ENCODE peak calls at places on chromosomes 11 and 22, in eight cellular contexts. U is psoas muscle; M is right lobe of liver; A is iPS-NIHi11; P is lung microvascular endothelial cell; N is stimulated activated CD8-positive, alpha-beta memory T cell treated with anti-CD3 and anti-CD28 coated beads, Interleukin-15, amount 100 ng/mL, for 1 hour; Y is coronary artery; S is A549. D is an unnamed sample.

GRCh38 chr22:23103199-23103954 is 33.1 kb downstream of the GNAZ start:
- DNase-seq in U (no peak), M (no peak), A (no peak), P (no peak), N (no peak), Y (no peak), S (no peak), D (no peak)

GRCh38 chr11:2325719-2326118 is 23.9 kb downstream of the TSPAN32 start:
- DNase-seq in U (no peak), M (peak; percentile 81), A (no peak), P (no peak), N (no peak), Y (no peak), S (no peak), D (no peak)

GRCh38 chr22:48218889-48219420 is 1456.5 kb downstream of the TBC1D22A start:
- DNase-seq in U (no peak), M (no peak), A (peak; percentile 34), P (no peak), N (no peak), Y (peak; percentile 36), S (no peak), D (no peak)

GRCh38 chr11:64659417-64660144 is 63.4 kb downstream of the NRXN2 start:
- DNase-seq in U (peak; percentile 45), M (no peak), A (no peak), P (no peak), N (no peak), Y (no peak), S (peak; percentile 73), D (no peak)

GRCh38 chr11:127006311-127006710 is 5.7 kb upstream of the KIRREL3 start:
- DNase-seq in U (no peak), M (no peak), A (no peak), P (no peak), N (no peak), Y (no peak), S (no peak), D (no peak)

GRCh38 chr11:60719406-60719805 is 5.1 kb upstream of the MS4A18 start:
- DNase-seq in U (no peak), M (no peak), A (no peak), P (no peak), N (no peak), Y (no peak), S (no peak), D (no peak)

GRCh38 chr11:9138612-9139579 is 47.5 kb upstream of the SCUBE2 start:
- DNase-seq in U (no peak), M (peak; percentile 27), A (peak; percentile 38), P (peak; percentile 94), N (no peak), Y (no peak), S (peak; percentile 86), D (no peak)

GRCh38 chr11:44848203-44848962 is 102.3 kb downstream of the TP53I11 start:
- DNase-seq in U (no peak), M (no peak), A (peak; percentile 38), P (no peak), N (no peak), Y (no peak), S (no peak), D (no peak)

GRCh38 chr11:70863186-70863585 is 389.2 kb downstream of the SHANK2 start:
- DNase-seq in U (peak; percentile 13), M (no peak), A (no peak), P (no peak), N (no peak), Y (no peak), S (no peak), D (no peak)

GRCh38 chr22:46355369-46355995 is 20.0 kb downstream of the TRMU start:
- DNase-seq in U (peak; percentile 79), M (peak; percentile 65), A (peak; percentile 95), P (peak; percentile 59), N (peak; percentile 48), Y (no peak), S (peak; percentile 72), D (peak; percentile 65)

GRCh38 chr22:43980996-43981395 is 25.8 kb downstream of the SAMM50 start:
- DNase-seq in U (no peak), M (no peak), A (no peak), P (no peak), N (no peak), Y (no peak), S (no peak), D (no peak)

GRCh38 chr22:37186228-37186996 is 1.6 kb downstream of the C1QTNF6 start:
- DNase-seq in U (peak; percentile 39), M (peak; percentile 18), A (peak; percentile 86), P (peak; percentile 92), N (no peak), Y (no peak), S (peak; percentile 94), D (peak; percentile 42)

GRCh38 chr11:6251120-6251733 is 8.4 kb upstream of the CCKBR start:
- DNase-seq in U (peak; percentile 82), M (peak; percentile 52), A (peak; percentile 80), P (peak; percentile 67), N (no peak), Y (peak; percentile 79), S (peak; percentile 74), D (peak; percentile 84)